ENCODE peak calls at places on chromosomes 3 and 15, in five cellular contexts. T is right lobe of liver, B is breast epithelium, Z is A549, O is hepatocyte. J is an unnamed sample.

GRCh38 chr15:24318981-24319380 is 356.6 kb upstream of the NPAP1 start:
- DNase-seq in T (no peak), B (no peak), Z (no peak), O (no peak), J (no peak)

GRCh38 chr15:57235865-57236264 is 140.4 kb upstream of the CGNL1 start:
- DNase-seq in T (no peak), B (no peak), Z (no peak), O (peak; percentile 55), J (peak; percentile 30)

GRCh38 chr15:100929641-100930042 is 10.5 kb downstream of the LRRK1 start:
- DNase-seq in T (no peak), B (no peak), Z (no peak), O (no peak), J (peak; percentile 62)

GRCh38 chr15:97884513-97885131 is 75.9 kb upstream of the ARRDC4 start:
- DNase-seq in T (no peak), B (no peak), Z (no peak), O (no peak), J (no peak)

GRCh38 chr15:75059607-75060006 is 36.2 kb downstream of the PPCDC start:
- DNase-seq in T (peak; percentile 23), B (no peak), Z (no peak), O (no peak), J (no peak)

GRCh38 chr3:49081429-49081828 is 12.4 kb downstream of the QRICH1 start:
- DNase-seq in T (no peak), B (no peak), Z (no peak), O (no peak), J (no peak)

GRCh38 chr3:147298511-147298982 is 107.8 kb downstream of the ZIC4 start:
- DNase-seq in T (no peak), B (no peak), Z (peak; percentile 3), O (peak; percentile 61), J (peak; percentile 20)

GRCh38 chr15:71566226-71566625 is 244.1 kb upstream of the NR2E3 start:
- DNase-seq in T (no peak), B (no peak), Z (no peak), O (no peak), J (no peak)

GRCh38 chr15:89400121-89400996 is 65.7 kb upstream of the POLG start:
- DNase-seq in T (no peak), B (no peak), Z (peak; percentile 58), O (no peak), J (no peak)

GRCh38 chr3:152477422-152477821 is 208.7 kb downstream of the MBNL1 start:
- DNase-seq in T (no peak), B (no peak), Z (no peak), O (no peak), J (no peak)

GRCh38 chr3:186583820-186584219 is 13.3 kb downstream of the DNAJB11 start:
- DNase-seq in T (no peak), B (no peak), Z (no peak), O (no peak), J (no peak)

GRCh38 chr3:170534232-170534631 is 51.6 kb downstream of the SLC7A14 start:
- DNase-seq in T (no peak), B (no peak), Z (no peak), O (no peak), J (no peak)

GRCh38 chr3:129161860-129162271 is 1.0 kb upstream of the ISY1 start:
- DNase-seq in T (peak; percentile 42), B (no peak), Z (peak; percentile 40), O (peak; percentile 39), J (peak; percentile 48)

GRCh38 chr15:66007663-66008262 is 138.5 kb downstream of the RAB11A start:
- DNase-seq in T (no peak), B (no peak), Z (no peak), O (no peak), J (no peak)

GRCh38 chr3:33360136-33360825 is 79.9 kb downstream of the UBP1 start:
- DNase-seq in T (no peak), B (no peak), Z (peak; percentile 31), O (no peak), J (peak; percentile 67)

GRCh38 chr3:77377717-77378116 is 337.8 kb downstream of the ROBO2 start:
- DNase-seq in T (no peak), B (no peak), Z (no peak), O (no peak), J (no peak)

GRCh38 chr3:123347205-123347604 is 101.7 kb downstream of the ADCY5 start:
- DNase-seq in T (no peak), B (no peak), Z (no peak), O (no peak), J (no peak)

GRCh38 chr3:194270627-194271458 is 80.3 kb downstream of the CPN2 start:
- DNase-seq in T (peak; percentile 96), B (peak; percentile 93), Z (no peak), O (peak; percentile 64), J (no peak)

GRCh38 chr3:195896361-195897080 is 11.8 kb downstream of the TNK2 start:
- DNase-seq in T (peak; percentile 49), B (peak; percentile 40), Z (no peak), O (peak; percentile 74), J (no peak)

GRCh38 chr3:150216866-150217600 is 191.1 kb upstream of the TSC22D2 start:
- DNase-seq in T (no peak), B (no peak), Z (no peak), O (no peak), J (no peak)

GRCh38 chr15:74133703-74134386 is 3.5 kb downstream of the ISLR2 start:
- DNase-seq in T (no peak), B (no peak), Z (no peak), O (no peak), J (no peak)

GRCh38 chr15:95138604-95139270 is 907.4 kb downstream of the MCTP2 start:
- DNase-seq in T (no peak), B (no peak), Z (no peak), O (no peak), J (no peak)

GRCh38 chr3:88626426-88627120 is 476.8 kb downstream of the C3orf38 start:
- DNase-seq in T (no peak), B (peak; percentile 17), Z (no peak), O (no peak), J (no peak)

GRCh38 chr3:127693336-127693843 is 20.6 kb downstream of the ABTB1 start:
- DNase-seq in T (no peak), B (no peak), Z (no peak), O (no peak), J (no peak)

GRCh38 chr3:187896664-187897063 is 151.4 kb upstream of the BCL6 start:
- DNase-seq in T (no peak), B (no peak), Z (no peak), O (no peak), J (no peak)

GRCh38 chr15:85414991-85415390 is 34.6 kb downstream of the AKAP13 start:
- DNase-seq in T (no peak), B (no peak), Z (no peak), O (no peak), J (no peak)

GRCh38 chr15:85414495-85414894 is 34.1 kb downstream of the AKAP13 start:
- DNase-seq in T (no peak), B (no peak), Z (no peak), O (no peak), J (no peak)

GRCh38 chr15:85411992-85412538 is 31.7 kb downstream of the AKAP13 start:
- DNase-seq in T (no peak), B (no peak), Z (no peak), O (no peak), J (no peak)

GRCh38 chr15:85414037-85414436 is 33.6 kb downstream of the AKAP13 start:
- DNase-seq in T (no peak), B (no peak), Z (no peak), O (no peak), J (no peak)

DNA sequence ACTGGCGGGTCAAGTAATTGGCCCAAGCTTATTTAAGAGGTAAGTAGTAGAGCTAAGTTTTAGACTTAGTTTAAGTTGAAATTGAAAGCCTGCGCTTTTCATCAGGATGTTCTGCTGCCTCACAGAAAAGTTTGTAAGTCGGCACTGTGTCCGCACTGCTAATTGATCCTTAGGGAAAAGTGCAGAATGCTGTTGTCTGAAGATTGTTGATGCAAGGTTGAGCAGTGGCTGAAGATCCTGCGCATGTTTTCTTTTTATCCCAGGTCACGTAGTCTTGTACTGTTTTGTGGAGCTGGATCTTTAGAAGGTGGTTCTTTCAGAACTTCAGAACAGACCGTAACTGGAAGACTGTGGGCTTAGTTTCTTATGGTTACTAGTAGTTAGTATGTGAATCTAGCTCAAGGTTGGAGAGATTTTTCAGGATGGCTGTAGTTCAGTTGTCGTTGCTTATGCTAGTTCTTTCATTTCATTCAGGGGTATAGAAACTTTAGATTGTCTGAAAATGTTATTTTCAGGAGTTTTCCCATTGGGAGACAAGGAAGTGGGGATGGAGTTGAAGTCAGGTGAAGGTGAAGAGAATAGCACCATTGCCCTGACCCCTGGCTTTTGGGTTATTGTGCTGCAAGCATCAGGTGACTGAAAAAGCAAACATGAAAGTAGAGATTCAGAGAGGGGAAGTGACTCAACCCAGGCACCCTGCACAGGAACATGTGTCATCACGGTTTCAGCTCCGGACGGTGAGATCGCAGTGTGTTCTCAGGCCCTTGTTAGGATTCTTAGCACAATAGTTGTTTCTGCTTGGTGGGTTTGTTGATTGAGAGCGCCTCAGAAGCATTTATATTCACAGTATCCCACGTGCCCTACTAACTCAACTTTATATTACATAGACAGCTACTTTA is 32.8 kb downstream of the AKAP13 start:
- DNase-seq in T (peak; percentile 61), B (peak; percentile 31), Z (peak; percentile 98), O (peak; percentile 68), J (peak; percentile 95)
- H3K27ac ChIP-seq in T (peak overlapping the region; percentile 48), B (peak overlapping the region; percentile 6), Z (peak overlapping the region; percentile 81), O (peak overlapping the region; percentile 76), J (peak overlapping the region; percentile 61)

DNA sequence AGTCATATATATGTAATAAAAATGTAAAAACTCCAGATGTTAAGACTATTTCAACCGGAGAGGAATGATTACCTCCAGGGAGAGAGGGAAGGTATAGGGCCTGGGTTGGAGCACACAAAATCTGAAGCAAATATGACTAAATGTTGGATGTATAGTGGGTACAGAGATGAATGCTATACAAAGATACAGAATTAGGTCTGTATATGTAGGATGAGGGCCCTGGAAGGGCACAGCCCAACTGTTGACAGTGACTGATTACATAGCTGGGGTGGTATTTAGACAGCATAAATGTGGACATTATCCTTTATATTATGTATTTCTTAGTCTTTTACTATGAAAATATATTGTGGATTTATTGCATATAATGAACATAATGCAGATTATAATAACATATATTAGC is 94.4 kb upstream of the SPATA12 start:
- DNase-seq in T (no peak), B (no peak), Z (no peak), O (no peak), J (no peak)
- H3K27ac ChIP-seq in T (no peak overlapping the region), B (no peak overlapping the region), Z (no peak overlapping the region), O (no peak overlapping the region), J (no peak overlapping the region)

DNA sequence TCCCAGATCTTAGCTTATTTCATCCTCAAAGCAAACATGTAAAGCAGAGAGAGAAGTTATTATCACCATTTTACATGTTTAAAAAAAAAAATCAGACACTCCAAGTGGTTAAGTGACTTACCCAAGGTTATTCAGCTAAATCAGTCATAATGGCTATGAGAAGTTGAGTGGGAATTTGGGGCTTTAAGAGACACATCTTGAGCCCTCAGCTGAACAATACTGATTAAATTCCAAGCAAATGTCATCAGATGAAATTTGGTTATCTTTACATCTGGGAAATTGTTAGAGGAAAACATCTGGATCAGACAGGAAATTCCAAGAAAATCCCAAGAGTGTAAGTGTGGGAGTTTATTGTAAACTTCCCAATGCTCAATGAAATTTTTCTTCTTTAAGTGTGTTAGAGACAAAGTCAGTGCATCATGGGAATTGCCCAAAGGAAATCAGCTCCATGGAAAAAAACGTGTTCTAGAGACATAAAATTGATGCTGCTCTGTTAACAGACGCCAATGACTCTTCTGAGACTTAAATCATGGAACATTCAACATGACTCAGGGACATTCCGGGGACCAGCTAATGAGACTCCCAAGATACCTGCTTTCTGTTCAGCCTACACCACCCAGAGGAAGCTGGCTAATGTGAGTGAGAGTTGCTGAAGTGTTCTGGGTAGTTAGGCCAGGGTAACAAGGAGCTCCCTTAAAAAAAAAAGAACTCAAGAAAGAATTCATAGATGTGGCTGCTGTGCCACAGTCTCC is 19.8 kb upstream of the DCLK3 start:
- DNase-seq in T (no peak), B (no peak), Z (no peak), O (no peak), J (no peak)
- H3K27ac ChIP-seq in T (no peak overlapping the region), B (no peak overlapping the region), Z (no peak overlapping the region), O (no peak overlapping the region), J (no peak overlapping the region)

GRCh38 chr3:50675179-50676030 is 678 bp downstream of the DOCK3 start:
- DNase-seq in T (no peak), B (no peak), Z (no peak), O (peak; percentile 54), J (no peak)
- H3K27ac ChIP-seq in T (no peak overlapping the region), B (no peak overlapping the region), Z (peak overlapping the region; percentile 83), O (no peak overlapping the region), J (no peak overlapping the region)